ENCODE peak calls at places on chromosomes 5 and 9, in six cellular contexts. L is M059J, A is HTR-8/SVneo, O is colonic mucosa, S is dermis microvascular lymphatic vessel endothelial cell, N is ELR. Z is an unnamed sample.

GRCh38 chr5:175873090-175873454 is 1.7 kb downstream of the CPLX2 start:
- DNase-seq in O (no peak), L (no peak), A (no peak), N (no peak), S (no peak), Z (no peak)

GRCh38 chr9:2872307-2872940 is 28.5 kb upstream of the PUM3 start:
- DNase-seq in S (peak), A (no peak), L (peak), O (no peak), N (peak), Z (peak)

GRCh38 chr9:93645149-93645889 is 68.9 kb downstream of the PHF2 start:
- DNase-seq in N (no peak), S (no peak), A (no peak), L (no peak), O (no peak), Z (no peak)

GRCh38 chr5:33850100-33850594 is 41.6 kb downstream of the ADAMTS12 start:
- DNase-seq in L (peak), O (no peak), S (no peak), A (peak), N (peak), Z (peak)

GRCh38 chr5:58898006-58898405 is 315.1 kb downstream of the RAB3C start:
- DNase-seq in L (no peak), O (no peak), S (no peak), A (no peak), N (no peak), Z (no peak)

GRCh38 chr5:168649306-168649705 is 70.1 kb upstream of the PANK3 start:
- DNase-seq in N (peak), A (no peak), S (no peak), O (no peak), L (no peak), Z (no peak)

GRCh38 chr9:101376117-101376866 is 8.5 kb downstream of the BAAT start:
- DNase-seq in L (peak), A (peak), N (peak), S (no peak), O (no peak), Z (no peak)

GRCh38 chr9:95512751-95513120 is 4.0 kb downstream of the PTCH1 start:
- DNase-seq in S (no peak), A (no peak), N (no peak), O (no peak), L (no peak), Z (no peak)

Z was measured in lung microvascular endothelial cell.